ENCODE peak calls at places on chromosome 10, in five cellular contexts. A is psoas muscle; M is A549; O is fibroblast of lung; Q is CD8-positive, alpha-beta memory T cell. E is an unnamed sample.

GRCh38 chr10:114632869-114633715 is 25.0 kb downstream of the ABLIM1 start:
- DNase-seq in A (no peak), M (peak), O (peak), Q (no peak), E (peak)

GRCh38 chr10:86673827-86674581 is 5.7 kb downstream of the LDB3 start:
- DNase-seq in A (peak), M (no peak), O (no peak), Q (no peak), E (no peak)

GRCh38 chr10:121593676-121594075 is 4.6 kb downstream of the FGFR2 start:
- DNase-seq in A (no peak), M (no peak), O (no peak), Q (no peak), E (no peak)

GRCh38 chr10:31927597-31928530 is 767 bp downstream of the ARHGAP12 start:
- DNase-seq in A (peak), M (peak), O (peak), Q (peak), E (no peak)

GRCh38 chr10:74056081-74056818 is 58.3 kb downstream of the VCL start:
- DNase-seq in A (no peak), M (peak), O (peak), Q (no peak), E (no peak)

GRCh38 chr10:78260675-78261074 is 227.0 kb downstream of the RPS24 start:
- DNase-seq in A (no peak), M (no peak), O (no peak), Q (no peak), E (no peak)

GRCh38 chr10:30491204-30491603 is 57.2 kb downstream of the MAP3K8 start:
- DNase-seq in A (no peak), M (no peak), O (no peak), Q (no peak), E (peak)

GRCh38 chr10:102801496-102801895 is 35.7 kb downstream of the CYP17A1 start:
- DNase-seq in A (no peak), M (no peak), O (no peak), Q (no peak), E (no peak)

GRCh38 chr10:91798736-91799579 is 732 bp downstream of the TNKS2 start:
- DNase-seq in A (peak), M (peak), O (peak), Q (no peak), E (no peak)

GRCh38 chr10:96341219-96342182 is 17.3 kb downstream of the OPALIN start:
- DNase-seq in A (no peak), M (no peak), O (no peak), Q (no peak), E (no peak)

GRCh38 chr10:50390302-50390701 is 139.0 kb upstream of the ASAH2 start:
- DNase-seq in A (no peak), M (no peak), O (no peak), Q (no peak), E (no peak)

GRCh38 chr10:94075521-94075920 is 81.8 kb downstream of the PLCE1 start:
- DNase-seq in A (no peak), M (no peak), O (peak), Q (no peak), E (no peak)

GRCh38 chr10:32979041-32979440 is 21.0 kb upstream of the ITGB1 start:
- DNase-seq in A (no peak), M (no peak), O (peak), Q (no peak), E (no peak)

GRCh38 chr10:109877546-109877945 is 45.8 kb downstream of the XPNPEP1 start:
- DNase-seq in A (no peak), M (no peak), O (no peak), Q (no peak), E (no peak)

GRCh38 chr10:133266056-133266795 is 10.4 kb downstream of the ADAM8 start:
- DNase-seq in A (no peak), M (no peak), O (no peak), Q (no peak), E (no peak)

GRCh38 chr10:104307576-104308438 is 30.5 kb downstream of the ITPRIP start:
- DNase-seq in A (no peak), M (no peak), O (peak), Q (no peak), E (peak)

GRCh38 chr10:43411536-43411935 is 2.5 kb upstream of the HNRNPF start:
- DNase-seq in A (no peak), M (no peak), O (no peak), Q (no peak), E (no peak)

GRCh38 chr10:43461950-43462349 is 25.0 kb downstream of the ZNF487 start:
- DNase-seq in A (no peak), M (peak), O (peak), Q (no peak), E (peak)

GRCh38 chr10:131979821-131980270 is 1.9 kb downstream of the BNIP3 start:
- DNase-seq in A (peak), M (no peak), O (peak), Q (no peak), E (no peak)

GRCh38 chr10:131978851-131979250 is 2.9 kb downstream of the BNIP3 start:
- DNase-seq in A (no peak), M (no peak), O (no peak), Q (no peak), E (no peak)

GRCh38 chr10:131978366-131978765 is 3.4 kb downstream of the BNIP3 start:
- DNase-seq in A (no peak), M (no peak), O (no peak), Q (no peak), E (no peak)

GRCh38 chr10:131980321-131980720 is 1.4 kb downstream of the BNIP3 start:
- DNase-seq in A (no peak), M (no peak), O (no peak), Q (no peak), E (no peak)

DNA sequence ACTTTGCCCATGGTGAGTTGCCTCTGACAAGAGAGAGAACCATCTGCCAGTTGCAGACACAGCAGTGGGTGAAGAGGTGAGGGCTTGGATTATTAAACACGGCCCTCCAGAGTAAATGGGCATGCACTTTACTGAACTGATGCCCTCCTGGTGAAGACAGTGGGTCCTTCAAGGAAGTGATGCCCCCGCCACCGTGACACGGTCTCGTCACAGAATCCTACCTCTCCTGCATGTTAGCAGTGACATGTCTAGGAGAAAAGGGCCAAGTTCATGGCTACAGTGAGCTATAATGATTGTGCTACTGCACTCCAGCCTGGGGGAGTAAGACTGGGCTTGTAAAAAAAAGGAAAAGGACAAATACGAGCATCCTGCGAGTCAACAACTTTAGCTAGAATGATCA is 2.4 kb downstream of the BNIP3 start:
- DNase-seq in A (no peak), M (no peak), O (no peak), Q (no peak), E (no peak)
- H3K4me3 ChIP-seq in A (peak), M (no peak), O (peak), Q (no peak), E (peak)

DNA sequence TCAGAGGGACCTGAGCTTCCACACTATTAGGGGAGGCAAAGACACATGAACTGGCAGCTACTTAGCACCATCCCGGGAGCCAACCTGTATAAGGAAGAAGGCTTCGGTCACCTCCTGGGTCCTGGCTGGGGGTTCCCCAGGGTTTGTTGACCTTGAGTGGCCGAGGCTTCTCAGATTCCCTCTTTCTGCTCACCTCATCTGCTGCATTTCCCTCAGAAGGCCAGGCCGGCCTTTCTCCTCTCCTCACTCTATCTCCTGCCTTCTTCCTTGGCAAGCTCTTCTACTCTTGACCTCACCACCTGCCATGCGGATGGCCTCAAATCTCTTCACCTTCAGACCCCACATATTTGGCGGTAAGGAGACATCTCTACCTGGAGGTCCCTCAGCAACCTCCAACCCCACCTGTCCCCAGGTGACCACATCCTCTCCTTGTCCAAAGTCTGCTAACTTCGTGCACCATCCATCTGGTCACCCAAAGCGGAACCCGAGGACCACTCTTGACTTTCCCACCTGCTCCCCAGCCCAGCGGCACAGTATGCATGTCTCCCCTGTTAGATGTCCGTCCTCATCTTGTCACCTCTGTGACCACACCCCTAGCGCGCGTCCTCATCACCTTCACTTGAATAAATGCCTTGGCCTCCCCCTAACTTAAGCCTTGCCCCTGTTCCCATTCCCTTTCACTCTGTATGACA is 133.8 kb upstream of the UNC5B start:
- DNase-seq in A (no peak), M (no peak), O (no peak), Q (no peak), E (no peak)
- H3K4me3 ChIP-seq in A (no peak), M (no peak), O (no peak), Q (no peak), E (no peak)

DNA sequence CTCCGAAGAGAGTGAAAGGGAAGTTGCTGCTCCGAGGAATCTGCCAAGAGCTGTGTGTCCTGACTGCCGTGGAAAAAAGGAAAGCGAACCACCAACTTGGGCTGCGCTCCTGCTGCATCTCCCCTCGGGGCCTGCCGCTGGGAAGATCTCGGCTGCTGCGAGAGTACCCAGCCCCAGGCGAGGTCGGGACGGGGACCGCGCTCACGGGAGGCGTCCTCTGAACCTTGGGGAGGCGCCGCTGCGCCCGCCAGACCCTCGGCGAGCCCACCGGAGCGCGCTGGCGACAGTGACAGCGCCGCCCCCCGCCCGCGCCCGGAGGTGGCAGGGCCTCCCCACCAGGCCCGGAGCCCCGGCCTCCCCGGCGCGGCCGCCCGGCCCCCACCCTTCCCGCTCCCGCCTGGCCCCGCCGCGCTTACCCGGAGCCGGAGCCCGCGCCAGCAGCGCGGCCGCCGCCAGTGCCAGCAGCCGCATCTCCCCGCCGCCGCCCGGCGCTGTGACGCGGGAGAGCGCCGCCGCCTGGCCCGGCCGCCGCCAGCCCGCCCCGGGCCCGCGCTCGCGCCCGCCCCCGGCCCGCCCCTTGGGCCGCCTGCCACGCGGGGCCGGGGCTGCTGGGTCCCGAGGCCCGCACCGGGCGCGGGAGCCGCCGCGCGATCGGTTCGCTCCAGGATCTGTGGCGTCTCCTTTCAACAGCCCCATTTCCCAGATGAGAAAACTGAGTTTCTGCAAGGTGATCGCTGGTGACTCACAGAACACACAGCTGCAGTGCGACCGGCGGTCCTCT is at the start of gene VSTM4:
- DNase-seq in A (peak), M (no peak), O (peak), Q (no peak), E (no peak)
- H3K4me3 ChIP-seq in A (peak), M (peak), O (peak), Q (no peak), E (peak)

DNA sequence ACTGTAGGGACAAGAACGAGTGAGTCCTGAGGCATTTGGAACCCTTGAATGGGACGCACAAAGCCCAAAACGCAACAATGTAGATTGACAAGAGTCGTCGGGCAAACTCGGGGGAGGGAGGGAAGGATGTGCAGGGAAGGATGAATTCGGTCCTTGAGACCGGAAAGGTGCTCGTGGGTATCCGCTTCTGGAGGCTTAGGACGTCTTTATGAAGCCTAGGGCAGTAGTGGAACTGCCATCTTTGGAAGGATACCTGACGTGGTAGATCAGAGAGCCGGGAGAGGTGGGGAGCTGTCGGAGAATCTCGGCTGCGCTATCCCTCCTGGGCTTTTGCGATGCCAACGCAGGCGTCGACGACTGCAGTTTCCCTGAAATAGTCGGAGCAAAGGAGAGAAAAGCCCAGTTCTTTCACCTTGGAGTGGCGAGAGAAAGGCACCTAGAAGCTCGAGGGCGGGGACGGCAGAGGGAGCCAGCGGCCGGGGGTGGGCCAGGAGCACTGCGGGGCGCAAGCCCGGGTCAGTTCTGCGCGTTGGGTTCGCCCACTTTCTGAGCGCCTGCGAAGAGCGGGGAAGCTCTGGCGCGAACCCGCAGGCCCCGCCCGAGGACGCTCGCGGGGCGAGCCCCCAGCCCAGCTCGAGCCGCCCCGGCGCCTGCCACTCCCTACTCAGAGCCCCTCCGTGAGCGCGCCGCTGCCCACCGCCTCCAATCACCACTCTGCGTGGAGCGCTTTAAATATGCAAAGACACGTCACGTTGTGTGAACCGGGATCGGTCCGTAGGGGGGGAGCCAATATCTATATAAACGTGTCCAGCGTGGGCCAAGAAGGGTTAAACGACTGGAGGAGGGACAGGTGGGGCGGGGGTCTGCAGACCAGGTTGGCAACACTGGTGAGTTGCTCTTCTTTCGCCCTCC is at the start of gene CYP26C1:
- DNase-seq in A (no peak), M (no peak), O (no peak), Q (no peak), E (no peak)
- H3K4me3 ChIP-seq in A (no peak), M (no peak), O (no peak), Q (no peak), E (no peak)

DNA sequence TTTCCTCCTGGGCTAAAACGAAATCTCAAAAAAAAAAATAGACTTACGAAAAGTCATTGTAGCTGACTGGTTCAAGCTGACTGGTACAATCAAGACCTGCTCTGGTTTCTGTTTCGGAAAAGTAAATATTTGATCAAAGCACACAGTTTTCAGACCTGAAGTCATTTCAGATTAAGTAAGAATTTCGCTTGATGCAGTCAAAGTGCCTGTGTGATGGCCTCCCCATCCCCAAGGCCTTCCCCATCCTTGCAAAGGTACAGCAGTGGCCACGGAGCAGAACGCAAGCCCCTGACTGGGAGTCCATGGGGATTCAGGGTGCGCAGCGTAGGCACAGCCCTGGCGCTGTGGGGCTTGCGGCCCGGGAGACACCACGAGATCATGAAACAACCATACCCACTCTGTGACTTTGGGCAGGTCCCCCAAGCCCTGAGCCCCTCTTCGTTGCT is 29.2 kb downstream of the CHST15 start:
- DNase-seq in A (no peak), M (peak), O (no peak), Q (no peak), E (no peak)
- H3K4me3 ChIP-seq in A (no peak), M (no peak), O (no peak), Q (no peak), E (no peak)

GRCh38 chr10:805635-806305 is 116.3 kb upstream of the DIP2C start:
- DNase-seq in A (no peak), M (no peak), O (no peak), Q (no peak), E (no peak)
- H3K4me3 ChIP-seq in A (no peak), M (no peak), O (no peak), Q (no peak), E (no peak)

GRCh38 chr10:19815036-19815435 is 1.2 kb upstream of the PLXDC2 start:
- DNase-seq in A (no peak), M (no peak), O (no peak), Q (no peak), E (no peak)
- H3K4me3 ChIP-seq in A (peak), M (peak), O (peak), Q (no peak), E (peak)

DNA sequence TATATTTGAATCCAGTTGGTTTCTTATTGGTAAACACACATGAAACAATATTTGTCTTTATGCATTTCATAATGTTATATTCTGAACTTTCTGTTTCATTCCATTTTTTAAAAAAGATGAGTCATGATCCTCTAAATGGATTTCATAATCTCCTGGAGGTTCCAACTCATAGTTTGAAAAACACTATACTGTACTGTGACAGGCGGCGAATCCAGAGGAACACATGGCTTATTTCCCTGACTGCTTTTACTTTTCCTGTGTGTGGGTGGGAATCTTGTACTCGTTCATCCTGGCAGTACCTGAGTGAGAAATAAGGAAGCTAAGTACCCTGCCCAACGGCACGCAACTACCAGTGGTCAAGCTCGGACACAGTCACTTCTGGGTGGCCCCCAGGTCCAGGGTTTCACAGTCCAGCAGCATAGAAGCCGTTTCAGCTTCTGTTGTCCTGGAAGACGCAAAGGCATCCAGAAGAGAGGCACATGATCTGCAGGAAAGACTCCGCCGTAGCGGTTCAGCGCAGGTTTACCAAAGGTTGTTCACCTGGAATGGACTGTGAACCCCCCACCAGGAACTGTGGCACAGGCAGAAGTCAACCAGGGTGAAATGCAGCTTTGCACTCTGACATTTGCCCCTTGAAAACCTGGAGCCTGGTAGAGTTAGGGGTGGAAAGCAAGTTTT is 117.7 kb downstream of the CCNY start:
- DNase-seq in A (no peak), M (no peak), O (peak), Q (no peak), E (no peak)
- H3K4me3 ChIP-seq in A (peak), M (no peak), O (peak), Q (no peak), E (no peak)

E was measured in skeletal muscle cell.